ENCODE peak calls at places on chromosome 11, in ten cellular contexts. L is neural progenitor cell, N is lung, P is PC-9, Q is cardiac muscle cell, D is IMR-90, Y is HCT116, E is pancreas, S is GM23338, I is A549. H is an unnamed sample.

GRCh38 chr11:128058580-128059208 is 528.7 kb downstream of the ETS1 start:
- DNase-seq in L (no peak), N (no peak), P (no peak), Q (no peak), D (no peak), Y (no peak), E (no peak), S (no peak), I (no peak), H (no peak)

GRCh38 chr11:128021304-128022006 is 565.9 kb downstream of the ETS1 start:
- DNase-seq in L (peak; percentile 71), N (no peak), P (no peak), Q (peak; percentile 61), D (no peak), Y (no peak), E (no peak), S (peak; percentile 56), I (no peak), H (no peak)

GRCh38 chr11:43691332-43691731 is 10.8 kb downstream of the HSD17B12 start:
- DNase-seq in L (no peak), N (no peak), P (no peak), Q (no peak), D (no peak), Y (no peak), E (no peak), S (no peak), I (no peak), H (no peak)

GRCh38 chr11:69956669-69957190 is 121.4 kb upstream of the ANO1 start:
- DNase-seq in L (no peak), N (no peak), P (no peak), Q (no peak), D (no peak), Y (no peak), E (no peak), S (no peak), I (no peak), H (no peak)

GRCh38 chr11:2508793-2509192 is 64.0 kb downstream of the KCNQ1 start:
- DNase-seq in L (no peak), N (no peak), P (no peak), Q (no peak), D (no peak), Y (no peak), E (no peak), S (no peak), I (no peak), H (no peak)

GRCh38 chr11:7512525-7513209 is 1.1 kb upstream of the PPFIBP2 start:
- DNase-seq in L (no peak), N (peak; percentile 64), P (no peak), Q (peak; percentile 75), D (no peak), Y (no peak), E (peak; percentile 56), S (peak; percentile 10), I (no peak), H (peak; percentile 93)

GRCh38 chr11:111823629-111824028 is 47.8 kb downstream of the ALG9 start:
- DNase-seq in L (no peak), N (no peak), P (no peak), Q (no peak), D (no peak), Y (no peak), E (no peak), S (no peak), I (no peak), H (no peak)

GRCh38 chr11:19861171-19861570 is 148.5 kb downstream of the NAV2 start:
- DNase-seq in L (no peak), N (no peak), P (peak; percentile 45), Q (no peak), D (no peak), Y (no peak), E (no peak), S (no peak), I (no peak), H (no peak)

GRCh38 chr11:114165326-114166230 is 106.1 kb downstream of the ZBTB16 start:
- DNase-seq in L (no peak), N (no peak), P (no peak), Q (no peak), D (no peak), Y (no peak), E (no peak), S (no peak), I (no peak), H (no peak)

GRCh38 chr11:114162719-114163123 is 103.2 kb downstream of the ZBTB16 start:
- DNase-seq in L (no peak), N (peak; percentile 92), P (peak; percentile 45), Q (peak; percentile 74), D (peak; percentile 94), Y (no peak), E (peak; percentile 92), S (no peak), I (peak; percentile 35), H (peak; percentile 99)

GRCh38 chr11:114163830-114164401 is 104.4 kb downstream of the ZBTB16 start:
- DNase-seq in L (no peak), N (no peak), P (no peak), Q (no peak), D (no peak), Y (no peak), E (no peak), S (no peak), I (no peak), H (peak; percentile 85)

GRCh38 chr11:114163231-114163631 is 103.7 kb downstream of the ZBTB16 start:
- DNase-seq in L (no peak), N (no peak), P (no peak), Q (no peak), D (peak; percentile 5), Y (no peak), E (no peak), S (no peak), I (no peak), H (no peak)

DNA sequence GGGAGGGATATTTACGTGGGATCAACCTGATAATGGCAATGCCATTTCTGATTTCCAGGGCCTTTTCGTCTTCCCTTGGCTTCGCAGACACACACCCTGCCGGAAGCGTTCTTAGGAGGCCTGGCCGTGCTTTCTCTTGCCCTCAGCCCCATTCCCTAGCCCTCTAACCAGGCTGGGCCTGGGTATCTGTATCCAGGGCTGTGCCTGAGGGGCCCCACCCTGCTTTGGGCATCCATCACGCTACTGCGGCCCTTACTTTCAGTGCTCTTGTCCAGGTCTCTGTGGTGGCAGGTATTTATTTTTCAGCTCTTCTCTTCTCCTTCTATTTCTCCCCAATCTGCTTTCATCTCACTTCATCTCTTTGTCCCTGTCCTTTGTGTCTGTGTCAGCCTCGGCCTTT is 105.0 kb downstream of the ZBTB16 start:
- DNase-seq in L (no peak), N (no peak), P (no peak), Q (no peak), D (no peak), Y (no peak), E (no peak), S (no peak), I (no peak), H (no peak)
- H3K4me1 ChIP-seq in L (peaks cover 55% of the 10 kb centered on the region), N (peaks cover 62% of the 10 kb centered on the region), P (peaks cover 22% of the 10 kb centered on the region), Q (peaks cover 39% of the 10 kb centered on the region), D (peaks cover 10% of the 10 kb centered on the region), Y (peaks cover 17% of the 10 kb centered on the region), E (peaks cover 92% of the 10 kb centered on the region), S (peaks cover 28% of the 10 kb centered on the region), I (peaks cover 23% of the 10 kb centered on the region), H (peaks cover 2% of the 10 kb centered on the region)

GRCh38 chr11:84721561-84721961 is 905.6 kb downstream of the DLG2 start:
- DNase-seq in L (no peak), N (no peak), P (no peak), Q (no peak), D (no peak), Y (no peak), E (no peak), S (no peak), I (no peak), H (no peak)

GRCh38 chr11:84722583-84723108 is 904.5 kb downstream of the DLG2 start:
- DNase-seq in L (peak; percentile 69), N (no peak), P (no peak), Q (peak; percentile 28), D (no peak), Y (no peak), E (no peak), S (peak; percentile 77), I (no peak), H (no peak)

GRCh38 chr11:84719935-84720577 is 907.1 kb downstream of the DLG2 start:
- DNase-seq in L (peak; percentile 70), N (no peak), P (no peak), Q (peak; percentile 54), D (no peak), Y (no peak), E (no peak), S (peak; percentile 67), I (no peak), H (no peak)

DNA sequence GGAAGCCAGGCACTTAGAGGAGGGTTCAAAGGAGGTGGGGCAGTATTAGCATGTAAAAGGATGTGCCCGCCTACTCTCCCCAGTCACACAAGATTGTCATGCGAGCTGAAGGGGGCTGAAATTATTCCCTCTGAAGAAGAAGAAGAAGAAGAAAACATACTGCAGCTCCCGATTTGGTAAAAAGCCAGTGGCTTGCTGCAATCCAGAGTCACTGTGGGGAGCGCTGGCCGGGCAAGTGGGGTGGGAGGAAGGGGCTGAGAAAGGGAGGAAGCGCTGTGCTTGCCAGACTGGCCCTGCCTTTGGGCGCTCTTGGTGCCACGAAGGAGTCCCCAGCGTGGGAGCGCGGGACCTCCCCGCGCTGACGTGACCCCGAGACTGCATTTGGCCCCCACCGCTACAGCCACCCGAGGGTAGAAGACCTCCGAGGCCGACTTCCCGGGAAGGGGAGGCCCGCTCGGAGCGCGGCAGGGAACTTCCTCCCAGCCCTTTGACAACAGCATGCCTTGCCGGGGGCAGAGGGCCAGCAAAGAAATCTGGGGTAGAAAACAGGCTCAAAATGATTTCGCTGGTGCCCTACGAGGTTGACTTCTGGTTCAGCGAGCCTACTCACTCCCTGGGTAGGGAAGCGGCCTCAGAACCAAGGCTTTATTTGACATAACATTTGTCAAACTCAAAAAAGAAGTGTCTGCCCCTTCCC is 906.3 kb downstream of the DLG2 start:
- DNase-seq in L (peak; percentile 53), N (no peak), P (no peak), Q (peak; percentile 36), D (no peak), Y (no peak), E (peak; percentile 36), S (peak; percentile 63), I (no peak), H (peak; percentile 58)
- H3K4me3 ChIP-seq in L (peak overlapping the region; percentile 75), N (peak overlapping the region; percentile 45), P (no peak overlapping the region), Q (peak overlapping the region; percentile 43), D (peak overlapping the region; percentile 18), Y (no peak overlapping the region), E (peak overlapping the region; percentile 41), S (peak overlapping the region; percentile 61), I (peak overlapping the region; percentile 26), H (peak overlapping the region; percentile 40)

DNA sequence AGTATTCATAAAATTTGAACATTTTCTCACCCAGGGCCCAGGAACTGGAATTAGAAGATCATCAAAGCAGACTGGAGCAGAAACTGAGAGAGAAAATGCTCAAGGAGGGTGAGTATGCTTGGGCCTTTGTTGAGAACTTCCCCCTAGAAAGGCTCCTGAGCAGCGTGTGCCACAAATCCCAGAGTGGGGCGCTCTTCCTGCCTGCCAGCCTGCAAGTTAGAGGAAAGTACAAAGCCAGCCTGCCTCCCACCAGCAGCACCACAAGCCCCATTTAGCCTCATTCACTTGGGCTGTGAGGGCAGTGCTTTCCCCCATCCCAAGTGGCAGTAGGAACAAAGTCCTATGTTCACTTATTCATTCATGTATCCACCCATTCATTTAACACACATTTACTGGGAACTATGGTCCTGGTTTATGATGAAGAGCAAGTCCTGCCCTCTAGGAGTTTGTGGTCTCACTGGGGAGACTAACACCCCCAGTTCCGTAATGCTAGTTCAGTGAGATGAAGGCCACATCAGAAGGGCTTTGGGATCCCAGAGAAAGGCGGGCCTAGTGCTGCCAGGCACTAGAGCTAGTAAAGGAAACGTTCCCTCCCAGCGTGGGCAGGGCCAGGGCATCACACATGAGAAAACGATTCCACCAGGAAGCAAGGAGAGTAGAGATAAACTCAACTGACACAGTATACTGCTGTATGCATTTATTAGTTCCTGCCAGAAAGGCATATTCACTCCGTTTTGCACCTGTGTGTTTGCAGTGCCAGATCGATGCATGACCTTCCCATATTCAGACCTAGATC is 22.4 kb upstream of the PARVA start:
- DNase-seq in L (no peak), N (no peak), P (no peak), Q (no peak), D (no peak), Y (no peak), E (no peak), S (peak; percentile 52), I (no peak), H (no peak)
- TF ChIP-seq CTCF in L (no peak), N (no peak), P (no peak), Q (no peak), D (no peak), Y (no peak), E (no peak), S (peak; percentile 58), I (no peak), H (no peak)

GRCh38 chr11:71519546-71519945 is 7.5 kb upstream of the KRTAP5-7 start:
- DNase-seq in L (no peak), N (no peak), P (no peak), Q (no peak), D (no peak), Y (no peak), E (no peak), S (no peak), I (no peak), H (no peak)
- H3K4me1 ChIP-seq in L (no peaks in the 10 kb centered on the region), N (no peaks in the 10 kb centered on the region), P (peaks cover 2% of the 10 kb centered on the region), Q (no peaks in the 10 kb centered on the region), D (no peaks in the 10 kb centered on the region), Y (no peaks in the 10 kb centered on the region), E (no peaks in the 10 kb centered on the region), S (no peaks in the 10 kb centered on the region), I (no peaks in the 10 kb centered on the region), H (no peaks in the 10 kb centered on the region)